ENCODE peak calls at places on chromosomes 7 and 10, in seven cellular contexts. V is nucleus accumbens, S is adrenal gland, B is SW480, N is AG08396, K is nephron progenitor cell, E is Panc1. A is an unnamed sample.
A peak's percentile ranks its signal among the peaks of the same experiment; 100 is the strongest.

GRCh38 chr7:69342154-69342884 is 256.0 kb upstream of the AUTS2 start:
- DNase-seq in K (no peak), V (no peak), B (no peak), S (no peak), N (no peak), E (no peak), A (no peak)

GRCh38 chr7:120272261-120272895 is 597 bp upstream of the KCND2 start:
- DNase-seq in E (no peak), V (no peak), K (peak; percentile 41), B (peak; percentile 69), S (peak; percentile 16), N (peak; percentile 60), A (peak; percentile 37)

GRCh38 chr7:362416-363096 is 72.6 kb downstream of the FOXL3 start:
- DNase-seq in K (peak; percentile 2), B (peak; percentile 81), S (no peak), E (no peak), N (no peak), V (no peak), A (no peak)

GRCh38 chr10:44463511-44464121 is 78.7 kb upstream of the CXCL12 start:
- DNase-seq in K (no peak), E (no peak), S (no peak), B (no peak), V (no peak), N (no peak), A (no peak)

GRCh38 chr10:60479305-60480020 is 89.8 kb upstream of the ANK3 start:
- DNase-seq in N (no peak), K (no peak), B (no peak), S (no peak), V (no peak), E (no peak), A (no peak)

GRCh38 chr10:28241766-28242399 is 61.0 kb downstream of the MPP7 start:
- DNase-seq in E (peak; percentile 27), B (peak; percentile 53), S (peak; percentile 26), N (peak; percentile 44), K (peak; percentile 41), V (no peak), A (no peak)

GRCh38 chr7:131503639-131504038 is 52.8 kb downstream of the PODXL start:
- DNase-seq in N (no peak), E (no peak), B (no peak), S (peak; percentile 41), K (no peak), V (no peak), A (no peak)

GRCh38 chr10:122445469-122445868 is 9.0 kb upstream of the ARMS2 start:
- DNase-seq in S (no peak), K (no peak), E (no peak), V (no peak), N (no peak), B (no peak), A (no peak)

GRCh38 chr7:133315332-133316040 is 62.6 kb downstream of the EXOC4 start:
- DNase-seq in E (no peak), N (peak; percentile 26), V (no peak), K (no peak), S (no peak), B (no peak), A (no peak)

A was measured in dorsolateral prefrontal cortex.